ENCODE peak calls at places on chromosomes 13 and 19, in four cellular contexts. C, B, J and V are unnamed samples.

GRCh38 chr13:42561752-42562467 is 12.0 kb upstream of the TNFSF11 start:
- DNase-seq in C (no peak), B (no peak), J (no peak), V (no peak)

GRCh38 chr13:106570354-106570822 is 2.5 kb upstream of the ARGLU1 start:
- DNase-seq in J (peak; percentile 37), B (peak; percentile 86), C (peak; percentile 95), V (peak; percentile 72)

GRCh38 chr13:104779311-104779710 is 1713.1 kb upstream of the SLC10A2 start:
- DNase-seq in J (no peak), B (no peak), C (peak; percentile 75), V (no peak)

GRCh38 chr13:29908411-29908810 is 58.0 kb upstream of the UBL3 start:
- DNase-seq in C (no peak), B (no peak), J (no peak), V (no peak)

GRCh38 chr13:91400094-91400462 is 1.7 kb downstream of the GPC5 start:
- DNase-seq in J (no peak), B (no peak), C (no peak), V (no peak)

GRCh38 chr19:35633727-35634440 is 5.0 kb downstream of the RBM42 start:
- DNase-seq in J (no peak), B (no peak), C (no peak), V (no peak)

GRCh38 chr13:83515267-83515666 is 367.0 kb downstream of the SLITRK1 start:
- DNase-seq in B (no peak), C (no peak), J (no peak), V (no peak)

GRCh38 chr13:110535526-110535925 is 26.0 kb downstream of the RAB20 start:
- DNase-seq in B (no peak), J (no peak), C (no peak), V (no peak)

GRCh38 chr19:41397086-41398041 is at the start of the genes BCKDHA and EXOSC5:
- DNase-seq in J (peak; percentile 99), C (peak; percentile 99), B (peak; percentile 99), V (peak; percentile 100)

GRCh38 chr13:30718661-30719520 is 16.5 kb upstream of the ALOX5AP start:
- DNase-seq in J (no peak), B (no peak), C (no peak), V (no peak)

GRCh38 chr13:66128201-66128600 is 1101.9 kb downstream of the PCDH9 start:
- DNase-seq in C (no peak), B (no peak), J (no peak), V (no peak)

GRCh38 chr19:35756373-35757230 is at the start of gene HSPB6:
- DNase-seq in C (peak; percentile 76), B (peak; percentile 50), J (no peak), V (no peak)

GRCh38 chr13:51230473-51231105 is 8.4 kb downstream of the FAM124A start:
- DNase-seq in B (no peak), J (no peak), C (peak; percentile 58), V (no peak)

GRCh38 chr13:97116754-97117153 is 105.4 kb upstream of the MBNL2 start:
- DNase-seq in B (no peak), J (peak; percentile 29), C (peak; percentile 52), V (no peak)

GRCh38 chr19:7657047-7657779 is 11.6 kb upstream of the RETN start:
- DNase-seq in C (no peak), B (no peak), J (no peak), V (no peak)

GRCh38 chr19:14561249-14561648 is 10.6 kb downstream of the NDUFB7 start:
- DNase-seq in C (no peak), B (no peak), J (no peak), V (no peak)

GRCh38 chr13:94967183-94968039 is 255.1 kb upstream of the SOX21 start:
- DNase-seq in J (peak; percentile 53), C (peak; percentile 83), B (peak; percentile 49), V (no peak)

GRCh38 chr13:100214886-100215285 is 126.0 kb downstream of the PCCA start:
- DNase-seq in J (no peak), B (no peak), C (no peak), V (no peak)

GRCh38 chr19:10295305-10295846 is 5.6 kb downstream of the ICAM5 start:
- DNase-seq in C (peak; percentile 74), B (peak; percentile 69), J (no peak), V (peak; percentile 70)
- H3K27me3 ChIP-seq in C (peaks cover 87% of the 10 kb centered on the region), B (no peaks in the 10 kb centered on the region), J (no peaks in the 10 kb centered on the region), V (peaks cover 56% of the 10 kb centered on the region)

GRCh38 chr13:111883571-111884343 is 183.2 kb upstream of the SOX1 start:
- DNase-seq in J (no peak), C (peak; percentile 22), B (no peak), V (no peak)
- H3K27me3 ChIP-seq in J (no peaks in the 10 kb centered on the region), C (peaks cover 9% of the 10 kb centered on the region), B (no peaks in the 10 kb centered on the region), V (no peaks in the 10 kb centered on the region)

GRCh38 chr19:54427586-54427985 is 12.3 kb downstream of the TTYH1 start:
- DNase-seq in C (no peak), J (no peak), B (no peak), V (no peak)
- H3K27me3 ChIP-seq in C (peaks cover 28% of the 10 kb centered on the region), J (no peaks in the 10 kb centered on the region), B (no peaks in the 10 kb centered on the region), V (peaks cover 26% of the 10 kb centered on the region)

GRCh38 chr13:75739244-75739868 is 103.2 kb downstream of the LMO7 start:
- DNase-seq in B (no peak), J (no peak), C (no peak), V (no peak)

GRCh38 chr13:75745387-75745786 is 109.3 kb downstream of the LMO7 start:
- DNase-seq in B (no peak), C (no peak), J (no peak), V (no peak)

GRCh38 chr13:75740008-75740407 is 103.9 kb downstream of the LMO7 start:
- DNase-seq in C (no peak), J (no peak), B (no peak), V (no peak)

GRCh38 chr13:75748874-75749273 is 112.7 kb downstream of the LMO7 start:
- DNase-seq in J (no peak), B (no peak), C (no peak), V (no peak)

GRCh38 chr13:75744127-75744526 is 108.0 kb downstream of the LMO7 start:
- DNase-seq in B (no peak), J (no peak), C (no peak), V (no peak)
- H3K27me3 ChIP-seq in B (no peaks in the 10 kb centered on the region), J (no peaks in the 10 kb centered on the region), C (no peaks in the 10 kb centered on the region), V (no peaks in the 10 kb centered on the region)

DNA sequence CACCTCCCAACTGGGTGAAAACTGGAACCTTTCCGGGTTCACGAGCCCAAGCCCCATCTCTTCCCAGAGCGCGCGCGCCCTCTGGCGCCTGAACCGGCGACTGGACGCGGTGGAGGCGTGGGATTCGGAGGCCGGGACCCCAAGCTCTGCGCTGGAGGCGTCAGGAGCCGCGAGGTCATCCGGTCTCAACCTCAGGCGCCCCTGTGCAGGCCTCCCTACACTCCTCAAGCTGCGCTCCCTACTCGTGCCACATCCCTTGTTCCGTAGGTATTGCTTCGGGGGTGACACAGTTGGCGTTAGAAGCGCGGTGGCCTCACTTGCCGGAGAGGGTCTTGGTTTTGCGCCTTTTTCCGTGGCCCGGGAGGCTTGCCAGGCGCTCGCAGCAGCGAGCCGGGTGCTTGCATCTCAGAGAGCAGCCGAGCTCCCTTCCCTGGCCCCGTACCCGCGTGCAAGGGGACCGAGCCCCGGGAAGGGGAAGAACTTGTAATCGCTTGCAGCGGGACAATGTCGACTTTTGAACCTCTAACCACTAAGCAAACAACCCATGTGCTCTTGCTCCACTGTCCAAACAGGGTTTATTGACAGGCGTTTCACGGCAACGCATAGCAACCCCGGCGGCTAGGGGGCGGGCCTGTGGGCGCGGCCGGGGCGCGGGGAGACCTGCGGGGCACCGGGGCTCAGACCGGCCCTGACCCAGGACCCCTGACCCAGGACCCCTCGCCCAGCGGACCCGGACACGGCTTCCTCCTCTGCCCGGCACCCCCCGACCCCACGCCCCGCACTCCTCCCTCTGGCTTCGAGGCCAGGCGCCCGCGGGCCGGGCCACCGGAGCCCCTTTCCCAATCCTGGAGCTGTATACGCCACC is 8.5 kb downstream of the CDX2 start:
- DNase-seq in B (peak; percentile 90), C (peak; percentile 95), J (no peak), V (no peak)
- H3K27me3 ChIP-seq in B (peaks cover 7% of the 10 kb centered on the region), C (peaks cover 100% of the 10 kb centered on the region), J (no peaks in the 10 kb centered on the region), V (peaks cover 87% of the 10 kb centered on the region)

GRCh38 chr13:27793377-27794074 is 1.2 kb downstream of the GSX1 start:
- DNase-seq in C (peak; percentile 59), B (no peak), J (no peak), V (no peak)
- H3K27me3 ChIP-seq in C (peaks cover 100% of the 10 kb centered on the region), B (no peaks in the 10 kb centered on the region), J (peaks cover 89% of the 10 kb centered on the region), V (peaks cover 94% of the 10 kb centered on the region)

DNA sequence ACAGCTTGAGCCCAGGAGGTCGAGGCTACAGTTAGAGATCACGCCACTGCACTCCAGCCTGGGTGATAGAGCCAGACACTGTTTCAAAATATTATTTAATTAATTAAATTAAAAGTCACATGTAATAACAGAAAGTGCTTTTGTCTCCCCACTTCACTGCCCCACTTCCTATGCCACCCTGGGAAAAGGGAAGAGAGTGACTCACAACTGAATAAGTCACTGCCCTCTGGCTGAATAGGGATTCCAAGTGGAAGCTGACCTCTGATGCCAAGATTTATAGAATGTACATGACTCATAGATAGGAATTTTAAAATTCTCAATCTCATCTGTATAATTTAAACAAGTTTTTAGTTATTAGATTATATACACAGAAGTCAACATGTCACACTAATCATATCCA is 22.2 kb upstream of the ERVV-1 start:
- DNase-seq in B (no peak), C (no peak), J (no peak), V (no peak)
- H3K27me3 ChIP-seq in B (no peaks in the 10 kb centered on the region), C (no peaks in the 10 kb centered on the region), J (no peaks in the 10 kb centered on the region), V (no peaks in the 10 kb centered on the region)

DNA sequence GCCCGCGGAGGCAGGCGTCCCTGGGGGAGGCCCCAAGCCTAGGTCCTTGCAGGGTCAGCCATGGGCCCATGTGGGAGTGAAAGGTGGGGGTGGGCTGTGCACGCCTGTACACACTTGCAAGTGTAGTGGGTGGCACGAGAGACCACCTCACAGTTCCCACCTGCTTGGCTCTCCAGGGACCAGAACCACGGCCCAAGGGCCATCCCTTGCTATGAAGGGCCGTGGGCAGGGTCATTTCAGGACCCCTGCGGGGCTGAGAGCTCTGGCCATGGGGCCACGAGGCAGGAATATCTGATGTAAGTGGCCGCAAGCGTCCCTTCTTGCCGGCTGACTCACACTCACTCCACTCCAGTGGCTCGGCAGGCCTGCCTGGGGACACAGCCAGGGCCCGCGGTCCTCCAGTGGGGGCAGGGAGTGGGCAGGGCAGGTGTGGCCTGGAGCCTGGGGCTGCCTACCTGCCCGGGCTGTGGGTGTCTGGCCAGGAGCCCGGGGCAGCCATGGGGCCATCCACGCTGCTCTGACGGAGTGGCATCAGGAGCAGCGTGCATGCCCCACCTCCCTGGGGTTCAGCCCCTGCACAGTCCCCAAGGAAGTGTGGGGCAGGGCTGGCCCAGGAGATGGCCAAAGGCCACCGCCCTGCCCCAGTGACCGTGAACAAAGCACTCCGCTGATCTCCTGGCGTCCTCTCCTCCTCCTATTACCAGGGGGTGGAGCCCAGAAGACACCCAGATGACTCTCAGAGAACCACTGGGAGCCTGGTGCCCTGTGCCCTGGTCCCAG is 8.6 kb upstream of the MKNK2 start:
- DNase-seq in B (peak; percentile 93), J (peak; percentile 61), C (no peak), V (no peak)
- H3K27me3 ChIP-seq in B (no peaks in the 10 kb centered on the region), J (no peaks in the 10 kb centered on the region), C (no peaks in the 10 kb centered on the region), V (no peaks in the 10 kb centered on the region)